ENCODE peak calls at places on chromosomes 7 and 10, in seven cellular contexts. F is HL-60, I is spleen, Z is transverse colon, A is SK-N-MC, G is HCT116, C is GM12878. W is an unnamed sample.

GRCh38 chr7:47313564-47313963 is 268.3 kb downstream of the TNS3 start:
- DNase-seq in F (no peak), Z (no peak), C (no peak), G (no peak), I (no peak), A (no peak), W (no peak)

GRCh38 chr7:29113384-29114102 is 32.8 kb downstream of the CPVL start:
- DNase-seq in C (no peak), G (peak; percentile 36), A (no peak), F (peak; percentile 36), Z (peak; percentile 30), I (no peak), W (no peak)

GRCh38 chr7:96996111-96996936 is 9.0 kb upstream of the DLX6 start:
- DNase-seq in G (no peak), C (no peak), Z (no peak), A (no peak), I (no peak), F (no peak), W (no peak)

GRCh38 chr7:96707901-96708774 is 1.5 kb downstream of the SEM1 start:
- DNase-seq in Z (no peak), F (no peak), A (no peak), I (no peak), G (no peak), C (no peak), W (no peak)

GRCh38 chr7:9231683-9232082 is 798.3 kb downstream of the NXPH1 start:
- DNase-seq in I (peak; percentile 17), C (no peak), Z (no peak), A (no peak), G (no peak), F (no peak), W (no peak)

GRCh38 chr7:158411232-158411950 is 176.2 kb downstream of the PTPRN2 start:
- DNase-seq in F (no peak), Z (no peak), I (peak; percentile 69), C (no peak), A (no peak), G (no peak), W (no peak)

GRCh38 chr7:46756256-46756655 is 825.7 kb downstream of the TNS3 start:
- DNase-seq in F (no peak), C (no peak), I (no peak), Z (no peak), A (no peak), G (no peak), W (no peak)

GRCh38 chr7:45590679-45591057 is 16.5 kb downstream of the ADCY1 start:
- DNase-seq in G (no peak), Z (no peak), A (no peak), C (no peak), I (peak; percentile 72), F (no peak), W (no peak)

GRCh38 chr7:135801045-135801693 is 52.6 kb upstream of the FAM180A start:
- DNase-seq in G (peak; percentile 58), F (peak; percentile 49), Z (no peak), C (peak; percentile 35), A (peak; percentile 75), I (no peak), W (no peak)

GRCh38 chr7:82413237-82413636 is 30.3 kb downstream of the CACNA2D1 start:
- DNase-seq in G (no peak), Z (no peak), F (no peak), I (no peak), A (no peak), C (no peak), W (no peak)

GRCh38 chr7:7795203-7795602 is 76.8 kb upstream of the RPA3 start:
- DNase-seq in Z (no peak), F (no peak), I (no peak), C (no peak), A (no peak), G (no peak), W (no peak)

GRCh38 chr7:132738254-132738653 is 162.0 kb upstream of the PLXNA4 start:
- DNase-seq in G (peak; percentile 6), A (no peak), C (no peak), I (no peak), Z (no peak), F (no peak), W (no peak)

GRCh38 chr10:124200011-124200410 is 106.6 kb upstream of the CHST15 start:
- DNase-seq in A (no peak), C (no peak), Z (no peak), G (no peak), F (no peak), I (no peak), W (no peak)

GRCh38 chr7:85776691-85777363 is 590.0 kb upstream of the SEMA3D start:
- DNase-seq in Z (no peak), G (no peak), A (no peak), F (no peak), I (no peak), C (no peak), W (no peak)

GRCh38 chr7:115210552-115210951 is 288.7 kb downstream of the MDFIC start:
- DNase-seq in C (no peak), G (no peak), F (no peak), A (no peak), Z (no peak), I (no peak), W (no peak)

GRCh38 chr7:73904219-73905136 is 43.5 kb downstream of the TMEM270 start:
- DNase-seq in Z (no peak), F (no peak), I (peak; percentile 65), G (no peak), A (no peak), C (no peak), W (no peak)

GRCh38 chr10:58064714-58065528 is 202.8 kb downstream of the IPMK start:
- DNase-seq in Z (no peak), A (no peak), F (no peak), I (no peak), G (peak; percentile 19), C (no peak), W (no peak)

GRCh38 chr10:91613411-91614253 is 19.2 kb downstream of the PPP1R3C start:
- DNase-seq in C (no peak), F (no peak), G (peak; percentile 51), Z (no peak), A (no peak), I (no peak), W (no peak)

GRCh38 chr7:105611856-105612775 is 30.8 kb upstream of the EFCAB10 start:
- DNase-seq in C (no peak), F (no peak), I (no peak), A (no peak), Z (no peak), G (no peak), W (no peak)

GRCh38 chr10:114706458-114707055 is 48.5 kb upstream of the ABLIM1 start:
- DNase-seq in Z (no peak), A (no peak), C (no peak), F (no peak), G (no peak), I (no peak), W (no peak)

GRCh38 chr10:132971448-132972148 is 29.2 kb upstream of the CFAP46 start:
- DNase-seq in A (no peak), I (peak; percentile 59), Z (no peak), F (no peak), G (no peak), C (no peak), W (no peak)

DNA sequence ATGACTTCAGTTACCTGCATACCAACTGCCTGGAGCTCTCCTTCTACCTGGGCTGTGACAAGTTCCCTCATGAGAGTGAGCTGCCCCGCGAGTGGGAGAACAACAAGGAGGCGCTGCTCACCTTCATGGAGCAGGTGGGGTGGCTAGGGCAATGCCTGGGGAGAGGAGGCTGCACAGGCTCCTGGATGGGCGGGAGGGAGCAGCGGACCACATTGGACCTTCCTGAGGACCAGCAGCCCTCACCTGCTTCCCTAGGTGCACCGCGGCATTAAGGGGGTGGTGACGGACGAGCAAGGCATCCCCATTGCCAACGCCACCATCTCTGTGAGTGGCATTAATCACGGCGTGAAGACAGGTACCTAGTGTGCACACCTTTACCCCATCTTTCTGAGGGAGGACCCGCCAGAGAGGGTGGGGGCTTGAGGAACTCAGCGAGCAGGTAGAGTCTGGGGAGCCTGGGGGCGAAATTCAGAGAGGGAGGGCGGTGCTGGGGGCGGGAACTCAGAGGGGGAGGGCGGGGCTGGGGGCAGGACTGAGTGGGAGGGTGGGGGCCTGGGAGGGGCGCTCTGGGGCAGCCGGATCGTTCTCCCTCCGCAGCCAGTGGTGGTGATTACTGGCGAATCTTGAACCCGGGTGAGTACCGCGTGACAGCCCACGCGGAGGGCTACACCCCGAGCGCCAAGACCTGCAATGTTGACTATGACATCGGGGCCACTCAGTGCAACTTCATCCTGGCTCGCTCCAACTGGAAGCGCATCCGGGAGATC is 9.0 kb downstream of the AEBP1 start:
- DNase-seq in G (no peak), I (peak; percentile 69), Z (no peak), F (no peak), A (no peak), C (no peak), W (no peak)
- TF ChIP-seq POLR2AphosphoS5 in G (peak; percentile 14), I (no peak), Z (no peak), F (peak; percentile 40), A (peak; percentile 40), C (no peak), W (no peak)

DNA sequence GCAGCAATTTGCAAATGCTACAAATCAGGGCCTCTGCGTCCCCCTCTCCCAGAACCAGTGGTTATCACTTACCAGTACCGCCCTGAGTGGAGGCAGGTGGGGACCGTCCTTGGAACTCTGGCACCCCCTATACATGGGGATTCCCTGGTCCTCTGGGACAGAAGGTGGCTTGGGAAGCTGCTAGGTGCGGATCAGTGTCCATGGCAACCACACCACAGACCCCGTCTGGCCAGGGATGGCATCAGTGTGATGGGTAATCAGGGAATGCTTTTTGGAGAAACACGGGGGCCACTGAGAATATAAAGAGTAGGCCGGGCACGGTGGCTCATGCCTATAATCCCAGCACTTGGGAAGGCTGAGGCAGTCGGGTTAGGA is 93.3 kb downstream of the RGS10 start:
- DNase-seq in F (no peak), I (no peak), G (no peak), Z (no peak), C (no peak), A (no peak), W (no peak)
- H3K27ac ChIP-seq in F (no peak overlapping the region), I (no peak overlapping the region), G (no peak overlapping the region), Z (no peak overlapping the region), C (no peak overlapping the region), A (no peak overlapping the region), W (peak overlapping the region; percentile 29)

GRCh38 chr7:101861223-101861775 is 43.9 kb downstream of the CUX1 start:
- DNase-seq in A (no peak), F (no peak), C (no peak), I (no peak), Z (no peak), G (no peak), W (no peak)

GRCh38 chr7:101860316-101861222 is 43.1 kb downstream of the CUX1 start:
- DNase-seq in C (no peak), A (no peak), G (no peak), Z (no peak), F (no peak), I (no peak), W (no peak)

GRCh38 chr7:101858437-101859385 is 41.3 kb downstream of the CUX1 start:
- DNase-seq in C (no peak), F (no peak), A (no peak), I (no peak), G (no peak), Z (no peak), W (no peak)

GRCh38 chr7:101857358-101857794 is 40.0 kb downstream of the CUX1 start:
- DNase-seq in G (no peak), A (no peak), F (no peak), C (peak; percentile 40), Z (no peak), I (no peak), W (no peak)

GRCh38 chr7:101859411-101860106 is 42.1 kb downstream of the CUX1 start:
- DNase-seq in Z (no peak), I (no peak), A (no peak), F (no peak), G (no peak), C (no peak), W (no peak)
- TF ChIP-seq POLR2AphosphoS5 in Z (no peak), I (no peak), A (no peak), F (no peak), G (no peak), C (no peak), W (peak; percentile 44)

GRCh38 chr10:43817368-43817767 is 168.7 kb upstream of the ZNF32 start:
- DNase-seq in C (no peak), A (no peak), Z (no peak), F (no peak), I (no peak), G (no peak), W (no peak)
- H3K27ac ChIP-seq in C (no peak overlapping the region), A (no peak overlapping the region), Z (peak overlapping the region; percentile 57), F (no peak overlapping the region), I (no peak overlapping the region), G (no peak overlapping the region), W (no peak overlapping the region)